ENCODE peak calls at places on chromosomes 11 and 22, in six cellular contexts. R is stomach, L is HCT116, H is HL-60, O is transverse colon, A is GM12878. X is an unnamed sample.

GRCh38 chr11:35539781-35540281 is 14.4 kb upstream of the PAMR1 start:
- DNase-seq in L (no peak), H (no peak), R (no peak), O (peak; percentile 30), A (no peak), X (peak; percentile 95)

GRCh38 chr11:63613517-63614135 is 607 bp downstream of the PLAAT3 start:
- DNase-seq in O (peak; percentile 38), R (peak; percentile 44), L (no peak), A (no peak), H (no peak), X (no peak)

GRCh38 chr22:42621505-42622002 is 6.9 kb upstream of the POLDIP3 start:
- DNase-seq in O (peak; percentile 80), H (peak; percentile 52), A (no peak), L (peak; percentile 50), R (peak; percentile 78), X (no peak)

GRCh38 chr11:17640493-17641164 is 78.7 kb upstream of the MYOD1 start:
- DNase-seq in O (no peak), H (no peak), R (no peak), L (no peak), A (no peak), X (no peak)

GRCh38 chr11:74024630-74025029 is 15.7 kb upstream of the UCP3 start:
- DNase-seq in H (no peak), L (no peak), R (peak; percentile 40), A (no peak), O (peak; percentile 33), X (no peak)

GRCh38 chr11:11171854-11172253 is 181.2 kb downstream of the CSNK2A3 start:
- DNase-seq in L (no peak), A (peak; percentile 61), R (no peak), H (peak; percentile 14), O (no peak), X (peak; percentile 32)

GRCh38 chr11:126594921-126595367 is 239.5 kb downstream of the ST3GAL4 start:
- DNase-seq in O (no peak), H (no peak), A (no peak), R (no peak), L (no peak), X (no peak)

GRCh38 chr22:19912236-19912999 is 29.2 kb upstream of the COMT start:
- DNase-seq in A (no peak), R (peak; percentile 90), O (no peak), L (no peak), H (no peak), X (no peak)

GRCh38 chr11:111913997-111914396 is 1.5 kb downstream of the HSPB2 start:
- DNase-seq in A (no peak), R (no peak), L (no peak), H (no peak), O (no peak), X (no peak)

GRCh38 chr11:121575250-121575962 is 122.6 kb upstream of the SORL1-AS1 start:
- DNase-seq in O (peak; percentile 41), L (no peak), A (peak; percentile 74), R (peak; percentile 32), H (peak; percentile 52), X (no peak)

GRCh38 chr11:10878408-10879214 is 20.8 kb upstream of the ZBED5 start:
- DNase-seq in L (peak; percentile 61), A (peak; percentile 19), R (no peak), H (peak; percentile 83), O (no peak), X (no peak)

GRCh38 chr22:49999063-49999900 is 13.3 kb downstream of the IL17REL start:
- DNase-seq in O (peak; percentile 37), R (no peak), H (no peak), L (no peak), A (no peak), X (peak; percentile 85)

GRCh38 chr22:44031111-44031963 is 7.2 kb downstream of the PARVB start:
- DNase-seq in H (no peak), A (no peak), R (no peak), L (no peak), O (no peak), X (no peak)

GRCh38 chr11:111801135-111801534 is 34.9 kb upstream of the PPP2R1B start:
- DNase-seq in O (no peak), R (no peak), A (no peak), L (no peak), H (no peak), X (no peak)

GRCh38 chr11:68010058-68011041 is at the start of gene ALDH3B1:
- DNase-seq in H (peak; percentile 99), R (peak; percentile 95), L (peak; percentile 60), O (peak; percentile 92), A (no peak), X (no peak)

GRCh38 chr11:41498726-41499125 is 39.3 kb upstream of the LRRC4C start:
- DNase-seq in R (no peak), H (no peak), O (no peak), L (no peak), A (no peak), X (no peak)

GRCh38 chr22:21009638-21010425 is 5.1 kb upstream of the P2RX6 start:
- DNase-seq in O (peak; percentile 35), R (peak; percentile 48), L (no peak), A (no peak), H (peak; percentile 46), X (no peak)

GRCh38 chr11:60912223-60912850 is 1.6 kb upstream of the TMEM109 start:
- DNase-seq in A (no peak), L (no peak), R (no peak), O (no peak), H (no peak), X (no peak)

GRCh38 chr22:38706101-38706884 is 549 bp downstream of the GTPBP1 start:
- DNase-seq in L (no peak), R (peak; percentile 60), A (no peak), O (peak; percentile 61), H (peak; percentile 19), X (no peak)
- TF ChIP-seq POLR2AphosphoS5 in L (no peak), R (no peak), A (no peak), O (peak; percentile 2), H (no peak), X (no peak)

GRCh38 chr11:118265954-118266353 is 1.9 kb upstream of the MPZL2 start:
- DNase-seq in A (no peak), O (peak; percentile 83), L (no peak), H (no peak), R (peak; percentile 87), X (no peak)
- TF ChIP-seq POLR2AphosphoS5 in A (no peak), O (no peak), L (no peak), H (no peak), R (no peak), X (peak; percentile 69)

DNA sequence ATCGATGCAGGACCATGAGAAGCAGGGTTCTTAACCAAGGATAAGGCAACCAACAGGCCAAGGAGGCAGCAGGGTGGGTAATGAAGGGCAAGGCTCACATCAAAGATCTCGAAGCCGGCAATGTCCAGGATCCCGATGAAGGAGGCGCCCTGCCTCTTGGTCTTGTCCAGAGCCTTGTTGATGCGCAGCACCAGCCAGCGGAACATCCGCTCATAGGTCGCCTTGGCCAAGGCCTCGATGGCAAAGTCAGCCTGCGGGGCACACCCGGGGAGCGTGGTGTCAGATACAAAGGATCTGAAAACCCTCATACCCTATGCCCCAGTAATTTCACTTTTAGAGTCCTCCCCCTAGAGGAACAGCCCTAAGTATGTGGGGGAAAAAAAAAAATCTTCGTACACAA is 63.5 kb downstream of the APOL1 start:
- DNase-seq in O (no peak), H (no peak), R (no peak), A (no peak), L (no peak), X (no peak)
- TF ChIP-seq POLR2AphosphoS5 in O (peak; percentile 7), H (no peak), R (no peak), A (no peak), L (no peak), X (no peak)

GRCh38 chr22:28247667-28248363 is 328.8 kb upstream of the PITPNB start:
- DNase-seq in L (no peak), R (no peak), H (no peak), A (no peak), O (no peak), X (no peak)
- TF ChIP-seq POLR2AphosphoS5 in L (no peak), R (no peak), H (no peak), A (no peak), O (no peak), X (no peak)

GRCh38 chr11:23413057-23413456 is 552.8 kb upstream of the CCDC179 start:
- DNase-seq in H (no peak), A (no peak), R (no peak), O (no peak), L (no peak), X (no peak)
- TF ChIP-seq POLR2AphosphoS5 in H (no peak), A (no peak), R (no peak), O (no peak), L (no peak), X (no peak)

X was measured in vagina.